ENCODE peak calls at places on chromosomes 4 and X, in five cellular contexts. J, X, I, K and N are unnamed samples.

GRCh38 chrX:53587795-53588194 is 98.7 kb downstream of the HUWE1 start:
- DNase-seq in I (no peak), X (no peak), K (no peak), J (no peak), N (no peak)

GRCh38 chrX:78708830-78709229 is 38.7 kb upstream of the LPAR4 start:
- DNase-seq in J (no peak), K (no peak), X (no peak), I (no peak), N (no peak)

GRCh38 chrX:98448524-98448923 is 1564.8 kb downstream of the RPA4 start:
- DNase-seq in K (no peak), I (peak; percentile 59), J (no peak), X (no peak), N (no peak)

GRCh38 chr4:150342945-150343344 is 239.0 kb upstream of the MAB21L2 start:
- DNase-seq in X (no peak), J (no peak), K (no peak), I (no peak), N (no peak)

GRCh38 chr4:123786955-123787354 is 390.4 kb downstream of the SPRY1 start:
- DNase-seq in J (peak; percentile 60), K (no peak), I (no peak), X (no peak), N (no peak)

GRCh38 chr4:146477054-146477453 is 44.7 kb downstream of the SLC10A7 start:
- DNase-seq in J (peak; percentile 41), K (no peak), X (no peak), I (no peak), N (no peak)

GRCh38 chr4:169267070-169267469 is 3.7 kb downstream of the SH3RF1 start:
- DNase-seq in I (no peak), K (no peak), J (no peak), X (no peak), N (no peak)

GRCh38 chrX:74949717-74950116 is 24.5 kb upstream of the NEXMIF start:
- DNase-seq in I (no peak), J (no peak), X (no peak), K (no peak), N (no peak)

GRCh38 chr4:107824367-107825071 is at the start of gene SGMS2:
- DNase-seq in X (peak; percentile 91), I (peak; percentile 69), K (peak; percentile 91), J (peak; percentile 93), N (peak; percentile 56)

GRCh38 chrX:71302461-71303213 is 1.1 kb downstream of the ITGB1BP2 start:
- DNase-seq in I (no peak), K (no peak), J (peak; percentile 22), X (no peak), N (no peak)

GRCh38 chr4:97942137-97942536 is 201.1 kb downstream of the STPG2 start:
- DNase-seq in K (no peak), I (no peak), X (no peak), J (no peak), N (no peak)

GRCh38 chr4:123438031-123438430 is 41.4 kb downstream of the SPRY1 start:
- DNase-seq in J (peak; percentile 69), X (no peak), I (no peak), K (no peak), N (no peak)

GRCh38 chrX:150680974-150681373 is 12.2 kb upstream of the MTMR1 start:
- DNase-seq in X (no peak), K (no peak), J (peak; percentile 48), I (no peak), N (no peak)
- TF ChIP-seq CTCF in X (no peak), K (peak; percentile 19), J (peak; percentile 47), I (peak; percentile 64), N (peak; percentile 5)

GRCh38 chrX:38717871-38718270 is 83.4 kb upstream of the MID1IP1 start:
- DNase-seq in J (peak; percentile 12), K (no peak), I (peak; percentile 36), X (no peak), N (peak; percentile 40)
- TF ChIP-seq CTCF in J (peak; percentile 46), K (peak; percentile 50), I (peak; percentile 76), X (no peak), N (peak; percentile 25)

DNA sequence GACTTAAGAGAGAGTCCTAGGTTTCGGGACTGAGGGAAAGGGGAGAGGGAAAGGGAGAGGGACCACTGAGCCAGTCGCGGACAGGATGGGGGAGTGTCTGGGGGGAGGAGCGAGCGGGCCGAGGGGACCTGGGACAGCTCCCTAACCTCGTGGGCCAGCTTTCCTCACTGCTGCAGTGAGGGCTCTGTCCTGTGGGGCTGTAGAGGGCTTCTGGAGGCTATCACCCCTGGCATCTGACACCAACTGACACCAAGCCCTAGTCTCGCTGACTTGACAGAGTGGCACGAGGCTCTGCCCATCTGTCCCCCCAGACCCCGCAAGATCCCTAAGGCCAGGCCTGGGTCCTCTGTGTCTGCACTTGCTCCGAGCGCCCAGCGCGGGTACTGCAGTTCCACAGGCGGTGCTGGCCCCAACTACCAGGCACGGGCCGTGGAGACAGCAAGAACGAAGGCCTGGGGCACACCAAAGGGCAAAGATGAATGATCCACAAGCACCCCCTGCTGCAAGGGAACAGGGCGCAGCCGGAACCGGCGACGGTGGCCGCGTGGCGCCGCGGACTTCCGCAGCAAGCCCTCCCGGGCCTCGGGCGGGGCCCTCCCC is 465 bp downstream of the HAUS7 start:
- DNase-seq in I (no peak), K (no peak), X (no peak), J (no peak), N (no peak)
- TF ChIP-seq CTCF in I (peak; percentile 19), K (no peak), X (no peak), J (peak; percentile 13), N (no peak)

GRCh38 chr4:85369703-85370380 is 105.1 kb upstream of the ARHGAP24 start:
- DNase-seq in K (no peak), I (no peak), X (no peak), J (no peak), N (no peak)
- TF ChIP-seq CTCF in K (no peak), I (no peak), X (no peak), J (peak; percentile 18), N (no peak)

GRCh38 chr4:113350576-113350975 is 301.1 kb downstream of the ANK2 start:
- DNase-seq in X (no peak), J (no peak), K (no peak), I (no peak), N (no peak)

GRCh38 chr4:113358784-113359183 is 309.3 kb downstream of the ANK2 start:
- DNase-seq in X (no peak), K (no peak), I (no peak), J (peak; percentile 14), N (no peak)

GRCh38 chr4:113356452-113356851 is 307.0 kb downstream of the ANK2 start:
- DNase-seq in I (no peak), K (no peak), J (no peak), X (no peak), N (no peak)

GRCh38 chr4:113355550-113356371 is 306.3 kb downstream of the ANK2 start:
- DNase-seq in K (no peak), J (peak; percentile 91), X (peak; percentile 44), I (no peak), N (peak; percentile 55)
- TF ChIP-seq CTCF in K (no peak), J (no peak), X (no peak), I (no peak), N (peak; percentile 29)

GRCh38 chrX:13688772-13689518 is at the start of gene RAB9A:
- DNase-seq in X (peak; percentile 90), K (peak; percentile 92), I (peak; percentile 81), J (peak; percentile 72), N (peak; percentile 84)
- TF ChIP-seq CTCF in X (no peak), K (no peak), I (no peak), J (no peak), N (no peak)

DNA sequence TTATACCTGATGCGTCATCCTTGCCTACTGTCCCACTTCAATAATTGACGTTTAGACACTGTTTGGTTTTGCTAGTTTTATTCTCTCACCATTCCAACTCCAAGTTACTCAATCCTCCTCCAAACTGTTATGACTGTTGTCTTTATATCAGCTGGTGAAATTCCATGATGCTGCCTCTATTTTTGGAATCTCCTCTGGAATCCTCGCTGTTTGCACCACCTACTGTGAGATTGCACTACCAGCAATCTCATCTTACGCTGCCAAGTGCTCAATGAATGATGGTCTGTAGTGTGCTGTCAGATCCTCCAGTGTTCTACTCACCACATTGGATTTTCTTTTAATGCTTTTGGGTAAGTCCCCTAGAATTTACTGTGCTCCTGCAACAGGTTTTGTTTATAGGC is 13.2 kb upstream of the PCDH18 start:
- DNase-seq in I (no peak), X (no peak), K (no peak), J (peak; percentile 75), N (no peak)
- TF ChIP-seq CTCF in I (no peak), X (no peak), K (no peak), J (peak; percentile 7), N (no peak)

DNA sequence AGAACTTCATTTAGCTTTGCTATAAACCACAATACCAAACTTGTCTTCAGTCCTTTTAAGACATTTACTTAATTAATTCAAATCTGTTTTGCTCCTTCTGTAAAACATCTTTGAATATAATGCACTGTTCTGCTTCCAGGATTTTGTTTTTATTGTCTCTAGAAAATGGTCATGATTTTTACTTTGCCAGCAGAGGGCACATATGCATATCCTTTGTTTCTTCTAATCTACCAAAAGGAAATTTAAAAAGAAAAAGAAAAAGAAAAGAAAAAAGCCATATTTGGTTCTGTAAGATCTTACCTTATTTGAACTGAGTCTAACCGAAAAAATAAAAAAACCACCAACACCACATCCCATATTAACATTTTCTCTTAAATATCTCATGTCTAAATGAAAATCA is 101.9 kb upstream of the CCSER1 start:
- DNase-seq in J (peak; percentile 3), K (no peak), X (no peak), I (no peak), N (no peak)
- TF ChIP-seq CTCF in J (no peak), K (no peak), X (no peak), I (peak; percentile 57), N (no peak)